ENCODE peak calls at places on chromosomes 7 and 10, in five cellular contexts. I, D, A, W and T are unnamed samples.

GRCh38 chr10:49616421-49617230 is 2.8 kb downstream of the CHAT start:
- DNase-seq in I (no peak), D (no peak), A (no peak), W (no peak), T (no peak)

GRCh38 chr10:16756561-16757221 is 60.5 kb downstream of the RSU1 start:
- DNase-seq in I (no peak), D (no peak), A (peak; percentile 62), W (peak; percentile 41), T (peak; percentile 16)

GRCh38 chr10:121442536-121442935 is 155.7 kb downstream of the FGFR2 start:
- DNase-seq in I (no peak), D (no peak), A (no peak), W (no peak), T (no peak)

GRCh38 chr7:99679032-99679399 is 780 bp downstream of the CYP3A5 start:
- DNase-seq in I (peak; percentile 78), D (no peak), A (no peak), W (peak; percentile 46), T (no peak)

GRCh38 chr7:135713836-135714470 is 14.0 kb downstream of the SLC13A4 start:
- DNase-seq in I (no peak), D (no peak), A (no peak), W (no peak), T (no peak)

GRCh38 chr7:83976302-83976701 is 218.3 kb downstream of the SEMA3A start:
- DNase-seq in I (no peak), D (no peak), A (peak; percentile 67), W (peak; percentile 47), T (peak; percentile 23)

GRCh38 chr7:15972767-15973362 is 286.4 kb upstream of the MEOX2 start:
- DNase-seq in I (no peak), D (no peak), A (peak; percentile 61), W (peak; percentile 29), T (no peak)

GRCh38 chr7:44087914-44088838 is 5.8 kb upstream of the POLM start:
- DNase-seq in I (peak; percentile 49), D (no peak), A (peak; percentile 97), W (peak; percentile 82), T (peak; percentile 82)

GRCh38 chr7:55086413-55087201 is 67.8 kb downstream of the EGFR start:
- DNase-seq in I (no peak), D (peak; percentile 77), A (peak; percentile 85), W (peak; percentile 83), T (peak; percentile 88)

GRCh38 chr7:156612930-156613329 is 27.6 kb upstream of the RNF32 start:
- DNase-seq in I (no peak), D (no peak), A (no peak), W (no peak), T (no peak)

GRCh38 chr10:118243907-118244306 is 98.2 kb downstream of the FAM204A start:
- DNase-seq in I (no peak), D (no peak), A (no peak), W (no peak), T (no peak)

GRCh38 chr10:122468923-122469781 is 7.8 kb downstream of the HTRA1 start:
- DNase-seq in I (no peak), D (no peak), A (peak; percentile 94), W (peak; percentile 98), T (peak; percentile 48)

GRCh38 chr7:5387711-5388245 is 35.9 kb downstream of the TNRC18 start:
- DNase-seq in I (no peak), D (no peak), A (no peak), W (no peak), T (no peak)

GRCh38 chr7:3042861-3043489 is 692 bp downstream of the CARD11 start:
- DNase-seq in I (peak; percentile 55), D (no peak), A (no peak), W (no peak), T (no peak)

DNA sequence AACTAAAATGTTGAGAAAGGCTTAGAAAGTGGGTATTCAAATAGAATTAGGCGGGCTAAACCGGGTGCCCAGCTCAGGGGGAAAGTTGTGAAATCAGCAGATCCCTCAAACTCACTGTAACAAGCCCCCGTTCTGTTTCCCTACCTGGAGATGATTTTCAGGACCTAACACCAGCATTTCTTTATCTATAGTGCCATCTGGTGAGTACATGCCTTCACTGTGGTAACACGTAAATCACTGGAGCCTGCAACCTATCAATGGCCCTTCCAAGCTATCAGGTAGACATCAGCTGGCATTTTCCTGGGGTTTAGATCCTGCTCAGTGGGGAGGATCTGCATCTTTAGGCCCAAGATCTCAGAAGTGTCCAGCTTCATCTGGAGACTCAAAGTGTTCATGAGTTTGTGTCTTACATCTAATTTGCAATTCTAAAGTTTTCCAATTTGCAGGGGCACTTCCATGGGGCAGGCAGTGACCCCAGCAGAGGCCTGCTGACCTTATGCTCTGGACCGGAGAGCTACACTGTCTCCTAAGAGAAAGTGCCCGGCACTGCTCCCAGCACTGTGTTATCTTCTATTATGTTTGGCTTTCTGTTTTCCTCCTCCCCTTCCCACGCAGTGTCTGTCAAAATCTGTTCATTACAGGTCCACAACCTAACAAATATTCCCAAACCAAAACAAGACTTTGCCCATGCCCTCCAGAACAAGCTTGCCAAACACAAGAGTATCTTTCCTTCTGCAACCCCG is 132.5 kb downstream of the LSM5 start:
- DNase-seq in I (no peak), D (no peak), A (no peak), W (no peak), T (no peak)
- TF ChIP-seq CTCF in I (no peak), D (peak; percentile 32), A (no peak), W (no peak), T (no peak)

GRCh38 chr10:483266-483665 is 206.2 kb downstream of the DIP2C start:
- DNase-seq in I (peak; percentile 6), D (no peak), A (no peak), W (no peak), T (no peak)

GRCh38 chr10:484925-485661 is 204.4 kb downstream of the DIP2C start:
- DNase-seq in I (peak; percentile 20), D (no peak), A (peak; percentile 28), W (peak; percentile 8), T (no peak)

GRCh38 chr10:482848-483247 is 206.6 kb downstream of the DIP2C start:
- DNase-seq in I (no peak), D (no peak), A (no peak), W (no peak), T (no peak)

GRCh38 chr10:485776-486572 is 203.5 kb downstream of the DIP2C start:
- DNase-seq in I (peak; percentile 17), D (no peak), A (peak; percentile 52), W (peak; percentile 51), T (no peak)

GRCh38 chr10:484441-484924 is 205.0 kb downstream of the DIP2C start:
- DNase-seq in I (peak; percentile 34), D (no peak), A (peak; percentile 38), W (peak; percentile 14), T (peak; percentile 68)
- H3K4me3 ChIP-seq in I (peak overlapping the region; percentile 30), D (peak overlapping the region; percentile 9), A (peak overlapping the region; percentile 57), W (peak overlapping the region; percentile 2), T (peak overlapping the region; percentile 44)

GRCh38 chr10:35613597-35614226 is 8.6 kb downstream of the GJD4 start:
- DNase-seq in I (no peak), D (no peak), A (peak; percentile 72), W (peak; percentile 46), T (no peak)
- TF ChIP-seq CTCF in I (no peak), D (peak; percentile 74), A (peak; percentile 71), W (peak; percentile 56), T (peak; percentile 45)

DNA sequence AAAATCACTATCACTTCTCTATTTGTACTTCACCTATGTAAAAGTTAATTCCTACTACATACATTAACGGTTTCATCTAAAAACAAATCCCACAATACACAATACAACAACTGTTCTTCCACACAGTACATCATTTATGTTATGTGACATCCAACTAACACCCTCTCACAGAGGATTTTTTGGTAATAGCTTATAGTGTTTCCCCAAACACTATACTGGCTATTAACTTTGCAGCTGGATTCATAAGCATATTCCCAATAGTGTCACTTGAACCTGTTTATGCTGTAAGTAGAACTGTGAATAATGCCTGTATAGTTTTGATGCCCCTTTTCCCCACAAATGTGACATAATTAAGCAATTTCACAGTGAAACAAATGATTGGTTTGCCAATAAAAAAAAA is 49.9 kb downstream of the POT1 start:
- DNase-seq in I (no peak), D (no peak), A (no peak), W (no peak), T (no peak)
- H3K4me3 ChIP-seq in I (no peak overlapping the region), D (no peak overlapping the region), A (no peak overlapping the region), W (no peak overlapping the region), T (no peak overlapping the region)

DNA sequence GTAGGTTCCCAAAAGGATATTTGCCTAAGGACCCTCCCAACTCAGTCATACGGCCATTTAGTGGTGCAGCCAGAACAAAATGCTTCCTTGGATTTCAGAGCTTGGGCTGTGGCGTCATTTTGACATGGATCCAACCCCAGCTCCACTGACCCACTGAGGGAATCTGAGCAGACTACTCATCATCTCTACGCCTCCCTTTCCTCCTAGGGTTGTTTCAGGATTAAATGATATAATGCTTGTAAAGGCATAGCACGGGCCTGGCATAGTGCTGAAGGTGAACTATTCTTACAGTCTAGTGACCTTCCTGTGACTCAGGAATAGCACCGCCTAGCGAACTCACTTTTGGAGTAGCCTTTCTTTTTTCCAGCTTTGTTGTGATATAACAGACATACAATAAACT is 70.3 kb upstream of the LOXL4 start:
- DNase-seq in I (no peak), D (no peak), A (peak; percentile 89), W (no peak), T (no peak)
- TF ChIP-seq CTCF in I (no peak), D (no peak), A (peak; percentile 38), W (no peak), T (no peak)

GRCh38 chr7:75578081-75578480 is 86.0 kb downstream of the SPDYE5 start:
- DNase-seq in I (no peak), D (no peak), A (no peak), W (no peak), T (no peak)
- H3K4me3 ChIP-seq in I (no peak overlapping the region), D (no peak overlapping the region), A (no peak overlapping the region), W (no peak overlapping the region), T (no peak overlapping the region)

GRCh38 chr7:88835147-88835728 is 39.7 kb upstream of the TEX47 start:
- DNase-seq in I (no peak), D (no peak), A (peak; percentile 1), W (peak; percentile 2), T (peak; percentile 8)
- TF ChIP-seq CTCF in I (peak; percentile 20), D (peak; percentile 68), A (peak; percentile 29), W (no peak), T (peak; percentile 68)

DNA sequence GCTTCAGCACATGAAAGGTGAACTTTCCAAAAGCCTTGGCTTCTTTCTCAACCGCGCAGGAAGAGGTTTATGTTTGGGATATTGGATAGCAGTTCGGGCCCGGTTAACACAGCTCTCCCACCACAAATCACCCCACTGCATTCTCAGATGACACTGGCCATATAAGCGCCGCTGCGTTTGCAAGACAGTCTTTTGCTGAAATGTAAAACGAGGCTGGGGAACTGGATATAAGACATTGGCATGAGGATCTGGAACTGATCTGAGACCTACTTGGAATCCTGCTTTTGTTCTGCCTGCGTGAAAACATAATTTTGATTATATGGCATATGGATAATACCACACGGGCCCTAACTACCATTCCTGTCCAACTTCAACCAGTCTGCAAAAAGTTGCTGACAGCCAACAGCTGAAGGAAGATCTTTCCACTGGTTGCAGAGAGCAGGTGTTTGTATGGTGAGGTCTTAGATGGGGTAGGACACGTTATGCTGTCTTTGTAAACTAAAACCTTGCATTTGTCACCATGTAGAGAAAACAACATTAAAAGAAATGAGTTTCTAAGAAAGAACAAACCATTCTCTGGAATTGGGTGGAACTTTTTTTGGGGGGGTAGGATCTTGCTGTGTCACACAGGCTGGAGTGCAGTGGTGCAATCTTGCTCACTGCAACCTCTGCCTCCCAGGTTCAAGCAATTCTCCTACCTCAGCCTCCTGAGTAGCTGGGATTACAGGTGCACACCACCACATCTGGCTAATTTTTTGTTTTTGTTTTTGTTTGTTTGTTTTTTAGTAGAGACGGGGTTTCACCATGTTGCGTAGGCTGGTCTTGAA is 30.9 kb upstream of the MSRB2 start:
- DNase-seq in I (no peak), D (no peak), A (no peak), W (no peak), T (no peak)
- H3K4me3 ChIP-seq in I (no peak overlapping the region), D (no peak overlapping the region), A (no peak overlapping the region), W (no peak overlapping the region), T (no peak overlapping the region)